ENCODE peak calls at places on chromosomes 11 and 22, in four cellular contexts. S, Q, T and C are unnamed samples.

GRCh38 chr11:85815186-85815911 is 4.4 kb upstream of the SYTL2 start:
- DNase-seq in S (no peak), Q (no peak), T (no peak), C (no peak)

GRCh38 chr11:75500742-75501141 is 25.0 kb downstream of the GDPD5 start:
- DNase-seq in S (no peak), Q (no peak), T (no peak), C (no peak)

GRCh38 chr11:78110351-78110750 is 29.1 kb downstream of the ALG8 start:
- DNase-seq in S (no peak), Q (no peak), T (no peak), C (no peak)

GRCh38 chr22:48492371-48493320 is 1335.0 kb downstream of the BRD1 start:
- DNase-seq in S (peak; percentile 50), Q (peak; percentile 77), T (peak; percentile 67), C (peak; percentile 80)

GRCh38 chr11:27116684-27117083 is 76.1 kb downstream of the BBOX1 start:
- DNase-seq in S (no peak), Q (no peak), T (no peak), C (no peak)

GRCh38 chr11:8355418-8355742 is 91.7 kb upstream of the LMO1 start:
- DNase-seq in S (no peak), Q (no peak), T (no peak), C (no peak)

GRCh38 chr22:49999063-49999900 is 13.3 kb downstream of the IL17REL start:
- DNase-seq in S (peak; percentile 37), Q (peak; percentile 95), T (peak; percentile 50), C (no peak)

GRCh38 chr11:1238767-1239595 is 16.1 kb downstream of the MUC5B start:
- DNase-seq in S (peak; percentile 66), Q (peak; percentile 99), T (no peak), C (peak; percentile 71)

GRCh38 chr22:26169312-26170111 is at the start of gene SEZ6L:
- DNase-seq in S (no peak), Q (peak; percentile 61), T (peak; percentile 59), C (no peak)

GRCh38 chr22:42294034-42294985 is 23.9 kb upstream of the TCF20 start:
- DNase-seq in S (peak; percentile 64), Q (peak; percentile 93), T (no peak), C (peak; percentile 38)

GRCh38 chr11:31492320-31492913 is 17.0 kb downstream of the IMMP1L start:
- DNase-seq in S (no peak), Q (no peak), T (no peak), C (no peak)

GRCh38 chr11:68940651-68941323 is 37.1 kb downstream of the IGHMBP2 start:
- DNase-seq in S (no peak), Q (no peak), T (no peak), C (no peak)

GRCh38 chr11:82864268-82864667 is 36.0 kb downstream of the PRCP start:
- DNase-seq in S (peak; percentile 44), Q (peak; percentile 48), T (peak; percentile 16), C (peak; percentile 82)

GRCh38 chr11:18703001-18703763 is 4.6 kb downstream of the TMEM86A start:
- DNase-seq in S (no peak), Q (no peak), T (no peak), C (no peak)

GRCh38 chr11:132312616-132313210 is 942.3 kb downstream of the NTM start:
- DNase-seq in S (no peak), Q (peak; percentile 87), T (peak; percentile 15), C (peak; percentile 14)

GRCh38 chr22:24521791-24522245 is 26.7 kb downstream of the UPB1 start:
- DNase-seq in S (peak; percentile 68), Q (peak; percentile 85), T (peak; percentile 57), C (peak; percentile 86)

GRCh38 chr11:71406681-71407080 is 41.5 kb downstream of the DHCR7 start:
- DNase-seq in S (no peak), Q (no peak), T (no peak), C (peak; percentile 96)

GRCh38 chr11:2359557-2359956 is 17.6 kb upstream of the CD81 start:
- DNase-seq in S (no peak), Q (no peak), T (no peak), C (no peak)

GRCh38 chr11:45110562-45110961 is 35.9 kb upstream of the PRDM11 start:
- DNase-seq in S (peak; percentile 33), Q (peak; percentile 80), T (peak; percentile 72), C (peak; percentile 64)

GRCh38 chr11:86212212-86212611 is 32.3 kb upstream of the EED start:
- DNase-seq in S (no peak), Q (no peak), T (no peak), C (no peak)

GRCh38 chr22:37627545-37627944 is 11.9 kb upstream of the SH3BP1 start:
- DNase-seq in S (peak; percentile 61), Q (no peak), T (peak; percentile 73), C (peak; percentile 28)

GRCh38 chr11:85263328-85263727 is 363.8 kb downstream of the DLG2 start:
- DNase-seq in S (no peak), Q (no peak), T (no peak), C (no peak)

GRCh38 chr22:37824674-37825641 is 1.8 kb downstream of the GALR3 start:
- DNase-seq in S (no peak), Q (peak; percentile 88), T (peak; percentile 45), C (peak; percentile 67)

GRCh38 chr11:12219732-12220131 is 109.3 kb downstream of the MICAL2 start:
- DNase-seq in S (no peak), Q (no peak), T (no peak), C (no peak)

GRCh38 chr11:131674051-131674755 is 303.8 kb downstream of the NTM start:
- DNase-seq in S (peak; percentile 56), Q (peak; percentile 81), T (peak; percentile 62), C (peak; percentile 51)

GRCh38 chr11:82782825-82783374 is 49.2 kb upstream of the FAM181B start:
- DNase-seq in S (no peak), Q (no peak), T (no peak), C (no peak)

GRCh38 chr22:33589297-33589696 is 331.0 kb downstream of the LARGE1 start:
- DNase-seq in S (no peak), Q (no peak), T (no peak), C (no peak)